ENCODE peak calls at places on chromosomes 16 and 17, in six cellular contexts. One of them, this sample, is unnamed.

GRCh38 chr17:34235389-34236028 is 19.6 kb upstream of the CCL2 start:
- DNase-seq in fibroblast of lung: peak
- DNase-seq in trophoblast cell: peak
- DNase-seq in CD4-positive, CD25-positive, alpha-beta regulatory T cell: no peak
- DNase-seq in heart left ventricle: peak
- DNase-seq in foreskin fibroblast: peak
- DNase-seq in this sample: no peak

GRCh38 chr17:42055003-42055402 is 4.6 kb upstream of the C17orf113 start:
- DNase-seq in CD4-positive, CD25-positive, alpha-beta regulatory T cell: no peak
- DNase-seq in fibroblast of lung: no peak
- DNase-seq in trophoblast cell: no peak
- DNase-seq in heart left ventricle: no peak
- DNase-seq in foreskin fibroblast: no peak
- DNase-seq in this sample: no peak

GRCh38 chr17:67421869-67422273 is 44.8 kb downstream of the PITPNC1 start:
- DNase-seq in trophoblast cell: peak
- DNase-seq in fibroblast of lung: peak
- DNase-seq in heart left ventricle: no peak
- DNase-seq in foreskin fibroblast: peak
- DNase-seq in CD4-positive, CD25-positive, alpha-beta regulatory T cell: peak
- DNase-seq in this sample: peak

GRCh38 chr17:37787055-37787720 is 42.3 kb upstream of the HNF1B start:
- DNase-seq in fibroblast of lung: peak
- DNase-seq in heart left ventricle: peak
- DNase-seq in CD4-positive, CD25-positive, alpha-beta regulatory T cell: no peak
- DNase-seq in foreskin fibroblast: peak
- DNase-seq in trophoblast cell: no peak
- DNase-seq in this sample: no peak

GRCh38 chr16:86353185-86353584 is 157.1 kb upstream of the FOXF1 start:
- DNase-seq in fibroblast of lung: peak
- DNase-seq in CD4-positive, CD25-positive, alpha-beta regulatory T cell: no peak
- DNase-seq in trophoblast cell: no peak
- DNase-seq in foreskin fibroblast: peak
- DNase-seq in heart left ventricle: no peak
- DNase-seq in this sample: peak

GRCh38 chr17:2337152-2337810 is at the start of gene SGSM2:
- DNase-seq in trophoblast cell: peak
- DNase-seq in heart left ventricle: peak
- DNase-seq in CD4-positive, CD25-positive, alpha-beta regulatory T cell: peak
- DNase-seq in fibroblast of lung: peak
- DNase-seq in foreskin fibroblast: peak
- DNase-seq in this sample: no peak

GRCh38 chr17:64780096-64781012 is 118.2 kb upstream of the SMURF2 start:
- DNase-seq in heart left ventricle: peak
- DNase-seq in CD4-positive, CD25-positive, alpha-beta regulatory T cell: peak
- DNase-seq in trophoblast cell: peak
- DNase-seq in fibroblast of lung: peak
- DNase-seq in foreskin fibroblast: peak
- DNase-seq in this sample: no peak

GRCh38 chr16:56658476-56658875 is 717 bp downstream of the MT1F start:
- DNase-seq in heart left ventricle: no peak
- DNase-seq in fibroblast of lung: no peak
- DNase-seq in trophoblast cell: no peak
- DNase-seq in foreskin fibroblast: no peak
- DNase-seq in CD4-positive, CD25-positive, alpha-beta regulatory T cell: no peak
- DNase-seq in this sample: no peak

GRCh38 chr17:82963104-82963950 is 116.1 kb upstream of the METRNL start:
- DNase-seq in CD4-positive, CD25-positive, alpha-beta regulatory T cell: peak
- DNase-seq in fibroblast of lung: peak
- DNase-seq in heart left ventricle: peak
- DNase-seq in trophoblast cell: peak
- DNase-seq in foreskin fibroblast: peak
- DNase-seq in this sample: peak

GRCh38 chr16:8183186-8184099 is 406.9 kb downstream of the TMEM114 start:
- DNase-seq in trophoblast cell: no peak
- DNase-seq in heart left ventricle: no peak
- DNase-seq in foreskin fibroblast: no peak
- DNase-seq in CD4-positive, CD25-positive, alpha-beta regulatory T cell: no peak
- DNase-seq in fibroblast of lung: no peak
- DNase-seq in this sample: no peak

GRCh38 chr16:10170016-10170415 is 12.2 kb downstream of the GRIN2A start:
- DNase-seq in heart left ventricle: no peak
- DNase-seq in foreskin fibroblast: no peak
- DNase-seq in trophoblast cell: no peak
- DNase-seq in CD4-positive, CD25-positive, alpha-beta regulatory T cell: no peak
- DNase-seq in fibroblast of lung: peak
- DNase-seq in this sample: no peak
- H3K4me3 ChIP-seq in heart left ventricle: no peak
- H3K4me3 ChIP-seq in foreskin fibroblast: no peak
- H3K4me3 ChIP-seq in trophoblast cell: no peak
- H3K4me3 ChIP-seq in CD4-positive, CD25-positive, alpha-beta regulatory T cell: no peak
- H3K4me3 ChIP-seq in fibroblast of lung: no peak
- H3K4me3 ChIP-seq in this sample: no peak

GRCh38 chr16:74465851-74466685 is 44.8 kb upstream of the CLEC18B start:
- DNase-seq in fibroblast of lung: no peak
- DNase-seq in heart left ventricle: no peak
- DNase-seq in trophoblast cell: no peak
- DNase-seq in CD4-positive, CD25-positive, alpha-beta regulatory T cell: no peak
- DNase-seq in foreskin fibroblast: no peak
- DNase-seq in this sample: no peak
- H3K4me3 ChIP-seq in fibroblast of lung: no peak
- H3K4me3 ChIP-seq in heart left ventricle: no peak
- H3K4me3 ChIP-seq in trophoblast cell: no peak
- H3K4me3 ChIP-seq in CD4-positive, CD25-positive, alpha-beta regulatory T cell: no peak
- H3K4me3 ChIP-seq in foreskin fibroblast: no peak
- H3K4me3 ChIP-seq in this sample: no peak

DNA sequence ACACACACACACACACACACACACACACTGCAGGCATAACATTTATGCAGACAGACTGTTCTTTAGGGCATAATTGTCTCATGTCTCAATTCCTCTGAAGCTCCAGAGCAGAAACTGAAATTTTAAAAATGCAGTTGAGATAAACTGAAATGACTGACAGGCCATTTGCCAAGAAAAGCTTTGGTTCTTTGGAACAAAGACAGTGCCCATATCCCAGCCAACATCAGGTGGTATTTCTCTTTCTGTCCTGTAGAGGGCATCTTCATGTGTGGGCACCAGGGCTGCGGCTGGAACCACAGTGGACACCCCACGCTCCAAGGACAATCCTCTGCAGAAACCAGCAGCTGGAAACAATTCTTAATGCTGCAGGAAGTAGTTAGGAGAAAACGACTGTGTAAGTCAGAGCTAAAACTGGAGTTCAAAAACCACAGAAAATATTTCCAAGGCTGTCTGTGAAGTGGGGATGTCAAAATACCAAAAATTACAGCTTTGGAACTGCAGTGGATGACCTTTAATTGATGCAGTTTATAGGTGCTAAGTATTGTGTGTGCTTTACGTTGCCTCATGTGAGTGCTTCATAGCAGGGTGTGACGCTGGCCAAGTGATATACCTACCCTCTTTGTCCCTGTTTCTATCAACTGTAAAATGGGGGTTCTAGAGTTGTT is 10.6 kb upstream of the MEFV start:
- DNase-seq in fibroblast of lung: peak
- DNase-seq in heart left ventricle: no peak
- DNase-seq in trophoblast cell: peak
- DNase-seq in foreskin fibroblast: peak
- DNase-seq in CD4-positive, CD25-positive, alpha-beta regulatory T cell: no peak
- DNase-seq in this sample: no peak
- H3K4me3 ChIP-seq in fibroblast of lung: no peak
- H3K4me3 ChIP-seq in heart left ventricle: no peak
- H3K4me3 ChIP-seq in trophoblast cell: no peak
- H3K4me3 ChIP-seq in foreskin fibroblast: no peak
- H3K4me3 ChIP-seq in CD4-positive, CD25-positive, alpha-beta regulatory T cell: no peak
- H3K4me3 ChIP-seq in this sample: no peak

DNA sequence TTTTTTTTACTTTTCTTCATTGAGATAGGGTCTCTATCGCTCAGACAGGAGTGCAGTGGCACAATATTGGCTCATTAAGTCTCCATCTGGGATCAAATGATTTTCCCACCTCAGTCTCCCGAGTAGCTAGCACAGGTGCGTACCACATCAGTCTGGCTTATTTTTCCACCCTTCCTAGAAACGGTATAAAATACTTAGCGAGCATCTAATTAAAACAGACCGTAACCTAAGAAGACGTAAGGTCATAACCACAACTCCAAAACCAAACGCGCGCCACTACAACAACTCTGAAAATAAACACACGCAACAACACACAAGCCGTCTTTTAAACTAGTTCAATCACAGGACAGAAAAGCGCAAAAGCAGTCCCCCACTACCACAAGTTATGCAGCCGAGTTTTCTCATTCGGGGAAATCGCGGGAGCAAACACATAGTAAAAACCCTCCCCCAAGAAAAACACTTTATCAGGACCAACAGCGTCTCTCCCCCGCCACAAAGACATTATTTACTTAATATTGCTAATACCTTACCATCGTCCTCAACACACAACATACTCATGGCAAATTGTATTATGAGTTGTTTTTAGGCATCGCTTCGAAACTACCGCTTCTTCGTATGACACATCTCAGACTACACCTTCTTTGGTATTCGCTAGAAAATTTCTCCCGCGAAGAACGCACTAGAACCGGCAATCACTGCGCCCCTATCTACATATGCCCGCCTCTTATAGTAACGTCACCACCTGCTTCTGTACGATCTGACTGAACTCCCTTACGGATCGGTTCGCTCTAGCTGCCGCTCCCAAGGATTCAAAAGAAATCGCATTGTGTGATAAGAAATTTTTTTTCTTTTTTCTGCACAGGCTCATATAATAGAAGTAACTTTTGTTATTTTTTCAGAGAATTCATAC is 32.8 kb downstream of the TEX14 start:
- DNase-seq in CD4-positive, CD25-positive, alpha-beta regulatory T cell: peak
- DNase-seq in heart left ventricle: peak
- DNase-seq in foreskin fibroblast: peak
- DNase-seq in trophoblast cell: peak
- DNase-seq in fibroblast of lung: peak
- DNase-seq in this sample: peak
- H3K4me3 ChIP-seq in CD4-positive, CD25-positive, alpha-beta regulatory T cell: peak
- H3K4me3 ChIP-seq in heart left ventricle: peak
- H3K4me3 ChIP-seq in foreskin fibroblast: peak
- H3K4me3 ChIP-seq in trophoblast cell: no peak
- H3K4me3 ChIP-seq in fibroblast of lung: no peak
- H3K4me3 ChIP-seq in this sample: peak

GRCh38 chr17:49756323-49756722 is 7.6 kb downstream of the FAM117A start:
- DNase-seq in fibroblast of lung: no peak
- DNase-seq in trophoblast cell: no peak
- DNase-seq in CD4-positive, CD25-positive, alpha-beta regulatory T cell: no peak
- DNase-seq in foreskin fibroblast: no peak
- DNase-seq in heart left ventricle: no peak
- DNase-seq in this sample: no peak
- H3K4me3 ChIP-seq in fibroblast of lung: no peak
- H3K4me3 ChIP-seq in trophoblast cell: no peak
- H3K4me3 ChIP-seq in CD4-positive, CD25-positive, alpha-beta regulatory T cell: peak
- H3K4me3 ChIP-seq in foreskin fibroblast: no peak
- H3K4me3 ChIP-seq in heart left ventricle: no peak
- H3K4me3 ChIP-seq in this sample: no peak

GRCh38 chr17:18225121-18225561 is 294 bp upstream of the LLGL1 start:
- DNase-seq in heart left ventricle: peak
- DNase-seq in fibroblast of lung: peak
- DNase-seq in trophoblast cell: peak
- DNase-seq in foreskin fibroblast: peak
- DNase-seq in CD4-positive, CD25-positive, alpha-beta regulatory T cell: peak
- DNase-seq in this sample: peak
- H3K4me3 ChIP-seq in heart left ventricle: peak
- H3K4me3 ChIP-seq in fibroblast of lung: peak
- H3K4me3 ChIP-seq in trophoblast cell: peak
- H3K4me3 ChIP-seq in foreskin fibroblast: peak
- H3K4me3 ChIP-seq in CD4-positive, CD25-positive, alpha-beta regulatory T cell: no peak
- H3K4me3 ChIP-seq in this sample: peak

GRCh38 chr17:43918026-43918389 is 10.7 kb upstream of the MPP2 start:
- DNase-seq in trophoblast cell: no peak
- DNase-seq in CD4-positive, CD25-positive, alpha-beta regulatory T cell: no peak
- DNase-seq in foreskin fibroblast: no peak
- DNase-seq in fibroblast of lung: no peak
- DNase-seq in heart left ventricle: no peak
- DNase-seq in this sample: no peak

GRCh38 chr17:43917016-43917347 is 9.6 kb upstream of the MPP2 start:
- DNase-seq in CD4-positive, CD25-positive, alpha-beta regulatory T cell: no peak
- DNase-seq in foreskin fibroblast: no peak
- DNase-seq in trophoblast cell: no peak
- DNase-seq in fibroblast of lung: no peak
- DNase-seq in heart left ventricle: no peak
- DNase-seq in this sample: no peak

GRCh38 chr17:43915561-43915960 is 8.2 kb upstream of the MPP2 start:
- DNase-seq in trophoblast cell: no peak
- DNase-seq in heart left ventricle: no peak
- DNase-seq in foreskin fibroblast: peak
- DNase-seq in fibroblast of lung: no peak
- DNase-seq in CD4-positive, CD25-positive, alpha-beta regulatory T cell: no peak
- DNase-seq in this sample: no peak

GRCh38 chr17:43916385-43916784 is 9.0 kb upstream of the MPP2 start:
- DNase-seq in fibroblast of lung: no peak
- DNase-seq in CD4-positive, CD25-positive, alpha-beta regulatory T cell: no peak
- DNase-seq in heart left ventricle: no peak
- DNase-seq in foreskin fibroblast: no peak
- DNase-seq in trophoblast cell: no peak
- DNase-seq in this sample: no peak

DNA sequence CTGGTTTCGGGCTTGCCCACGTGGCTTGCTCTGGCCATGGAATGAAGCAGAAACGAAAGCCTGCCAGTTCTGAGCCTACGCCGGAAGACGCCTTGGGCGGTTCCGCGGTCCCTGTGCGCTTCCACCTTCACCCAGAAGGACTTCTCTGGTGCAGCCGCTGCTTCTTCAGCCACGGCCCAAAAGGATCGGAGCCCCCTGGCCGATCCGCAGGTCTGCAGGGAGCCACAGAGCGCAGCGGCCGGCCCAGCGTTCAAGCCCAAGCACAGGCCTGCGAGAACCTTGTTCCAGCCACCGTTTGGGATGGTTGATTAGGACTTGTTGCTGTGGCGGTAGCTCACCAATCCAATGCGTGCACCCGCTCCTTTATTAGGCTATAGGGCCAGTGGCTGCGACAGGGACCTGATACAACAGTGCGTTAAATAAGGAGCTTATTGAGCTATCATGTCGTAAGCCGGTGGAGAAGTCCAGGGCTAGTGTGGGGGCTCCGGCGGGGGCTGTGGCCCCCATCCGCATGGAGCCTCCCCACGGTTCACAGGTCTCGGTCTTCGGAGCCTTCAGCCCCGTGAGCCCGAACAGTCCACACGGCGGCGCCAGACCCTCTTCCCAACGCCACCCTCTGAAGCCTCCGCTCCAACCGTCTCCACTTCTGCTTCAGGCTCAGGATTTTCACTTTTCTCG is 10.2 kb upstream of the MPP2 start:
- DNase-seq in trophoblast cell: peak
- DNase-seq in CD4-positive, CD25-positive, alpha-beta regulatory T cell: peak
- DNase-seq in fibroblast of lung: peak
- DNase-seq in heart left ventricle: no peak
- DNase-seq in foreskin fibroblast: peak
- DNase-seq in this sample: no peak
- H3K4me3 ChIP-seq in trophoblast cell: no peak
- H3K4me3 ChIP-seq in CD4-positive, CD25-positive, alpha-beta regulatory T cell: peak
- H3K4me3 ChIP-seq in fibroblast of lung: no peak
- H3K4me3 ChIP-seq in heart left ventricle: peak
- H3K4me3 ChIP-seq in foreskin fibroblast: no peak
- H3K4me3 ChIP-seq in this sample: no peak

GRCh38 chr16:73202176-73202729 is 154.3 kb upstream of the ZFHX3 start:
- DNase-seq in trophoblast cell: no peak
- DNase-seq in CD4-positive, CD25-positive, alpha-beta regulatory T cell: no peak
- DNase-seq in fibroblast of lung: peak
- DNase-seq in foreskin fibroblast: peak
- DNase-seq in heart left ventricle: peak
- DNase-seq in this sample: peak
- H3K4me3 ChIP-seq in trophoblast cell: no peak
- H3K4me3 ChIP-seq in CD4-positive, CD25-positive, alpha-beta regulatory T cell: no peak
- H3K4me3 ChIP-seq in fibroblast of lung: no peak
- H3K4me3 ChIP-seq in foreskin fibroblast: no peak
- H3K4me3 ChIP-seq in heart left ventricle: no peak
- H3K4me3 ChIP-seq in this sample: no peak